ENCODE peak calls at places on chromosomes 2 and 18, in ten cellular contexts. E is A549, L is Peyer's patch, W is prostate gland, U is GM12878, Z is IMR-90, T is uterus, O is gastrocnemius medialis, F is stomach, C is breast epithelium. Q is an unnamed sample.

GRCh38 chr2:189104926-189105325 is 74.6 kb downstream of the COL5A2 start:
- DNase-seq in E (no peak), L (no peak), W (no peak), U (no peak), Z (peak; percentile 58), T (no peak), O (no peak), F (no peak), C (no peak), Q (no peak)

GRCh38 chr2:25365241-25365640 is 23.5 kb upstream of the DNMT3A start:
- DNase-seq in E (no peak), L (no peak), W (no peak), U (no peak), Z (no peak), T (no peak), O (no peak), F (no peak), C (peak; percentile 48), Q (no peak)

GRCh38 chr18:57297306-57297705 is 55.1 kb upstream of the ST8SIA3 start:
- DNase-seq in E (no peak), L (no peak), W (no peak), U (no peak), Z (no peak), T (no peak), O (no peak), F (no peak), C (no peak), Q (no peak)

GRCh38 chr18:27171993-27172392 is 13.1 kb downstream of the CHST9 start:
- DNase-seq in E (no peak), L (no peak), W (no peak), U (no peak), Z (no peak), T (no peak), O (no peak), F (no peak), C (no peak), Q (no peak)

GRCh38 chr2:28753043-28753683 is 1.5 kb downstream of the PPP1CB start:
- DNase-seq in E (peak; percentile 83), L (peak; percentile 43), W (peak; percentile 84), U (no peak), Z (peak; percentile 81), T (peak; percentile 88), O (peak; percentile 44), F (peak; percentile 73), C (peak; percentile 71), Q (peak; percentile 82)

GRCh38 chr2:239145601-239146000 is 255.2 kb downstream of the HDAC4 start:
- DNase-seq in E (no peak), L (no peak), W (no peak), U (no peak), Z (no peak), T (no peak), O (no peak), F (no peak), C (no peak), Q (no peak)

GRCh38 chr2:31383471-31384153 is 30.9 kb downstream of the XDH start:
- DNase-seq in E (peak; percentile 21), L (no peak), W (no peak), U (no peak), Z (peak; percentile 75), T (no peak), O (no peak), F (no peak), C (no peak), Q (no peak)

GRCh38 chr2:213451542-213452256 is 167.4 kb downstream of the SPAG16 start:
- DNase-seq in E (no peak), L (no peak), W (peak; percentile 30), U (no peak), Z (no peak), T (no peak), O (no peak), F (peak; percentile 62), C (no peak), Q (peak; percentile 72)

GRCh38 chr2:232871418-232871834 is 1.4 kb downstream of the SNORC start:
- DNase-seq in E (no peak), L (no peak), W (no peak), U (no peak), Z (no peak), T (no peak), O (no peak), F (no peak), C (no peak), Q (no peak)

GRCh38 chr2:217916504-217917254 is 86.1 kb downstream of the TNS1 start:
- DNase-seq in E (no peak), L (no peak), W (no peak), U (no peak), Z (no peak), T (no peak), O (no peak), F (no peak), C (no peak), Q (no peak)

GRCh38 chr18:32252461-32252860 is 62.6 kb downstream of the MEP1B start:
- DNase-seq in E (no peak), L (no peak), W (no peak), U (no peak), Z (no peak), T (no peak), O (no peak), F (no peak), C (no peak), Q (no peak)

GRCh38 chr2:127778447-127778846 is 32.5 kb downstream of the WDR33 start:
- DNase-seq in E (no peak), L (no peak), W (no peak), U (no peak), Z (no peak), T (no peak), O (no peak), F (no peak), C (no peak), Q (no peak)

GRCh38 chr2:44230378-44230777 is 44.9 kb upstream of the SLC3A1 start:
- DNase-seq in E (peak; percentile 38), L (no peak), W (no peak), U (no peak), Z (no peak), T (no peak), O (no peak), F (no peak), C (no peak), Q (no peak)
- H3K4me1 ChIP-seq in E (peaks cover 61% of the 10 kb centered on the region), L (no peaks in the 10 kb centered on the region), W (no peaks in the 10 kb centered on the region), U (peaks cover 4% of the 10 kb centered on the region), Z (peaks cover 2% of the 10 kb centered on the region), T (no peaks in the 10 kb centered on the region), O (no peaks in the 10 kb centered on the region), F (peaks cover 8% of the 10 kb centered on the region), C (no peaks in the 10 kb centered on the region), Q (no peaks in the 10 kb centered on the region)

GRCh38 chr2:47562548-47562947 is 159.6 kb downstream of the MSH2 start:
- DNase-seq in E (no peak), L (no peak), W (no peak), U (no peak), Z (no peak), T (no peak), O (no peak), F (no peak), C (no peak), Q (no peak)
- TF ChIP-seq POLR2A in E (no peak), L (no peak), W (no peak), U (no peak), Z (no peak), T (no peak), O (no peak), F (no peak), C (no peak), Q (no peak)

DNA sequence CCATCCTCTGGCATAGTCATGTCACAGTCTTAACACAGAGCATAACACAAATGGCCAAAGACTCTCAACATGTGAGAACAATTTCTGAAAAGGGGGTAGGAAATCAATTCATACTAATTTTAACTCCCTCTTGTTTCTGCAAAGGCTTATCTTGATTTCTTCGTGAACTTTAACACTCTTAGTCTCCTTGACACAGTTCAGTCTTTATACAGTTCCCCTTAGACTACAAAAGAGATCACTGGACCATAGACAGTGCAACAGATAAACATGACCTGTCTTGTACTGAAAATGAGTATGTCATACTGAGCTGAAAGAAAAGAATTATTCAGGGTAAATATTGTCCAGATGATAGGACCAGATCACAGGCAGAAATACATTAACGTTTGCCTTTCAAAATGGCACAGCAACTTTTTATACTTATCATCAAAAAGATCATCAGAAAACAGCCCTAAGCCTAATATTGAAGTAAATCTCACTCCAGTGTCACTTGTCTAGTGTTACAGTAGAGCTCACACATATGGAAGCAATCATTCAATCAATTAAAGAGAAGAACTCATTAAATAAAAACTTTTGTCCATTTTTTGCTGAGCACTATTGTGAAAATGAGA is 56.4 kb upstream of the VRK2 start:
- DNase-seq in E (no peak), L (no peak), W (no peak), U (peak; percentile 30), Z (no peak), T (no peak), O (no peak), F (no peak), C (no peak), Q (no peak)
- H3K4me1 ChIP-seq in E (no peaks in the 10 kb centered on the region), L (no peaks in the 10 kb centered on the region), W (no peaks in the 10 kb centered on the region), U (no peaks in the 10 kb centered on the region), Z (no peaks in the 10 kb centered on the region), T (no peaks in the 10 kb centered on the region), O (no peaks in the 10 kb centered on the region), F (no peaks in the 10 kb centered on the region), C (no peaks in the 10 kb centered on the region), Q (no peaks in the 10 kb centered on the region)

DNA sequence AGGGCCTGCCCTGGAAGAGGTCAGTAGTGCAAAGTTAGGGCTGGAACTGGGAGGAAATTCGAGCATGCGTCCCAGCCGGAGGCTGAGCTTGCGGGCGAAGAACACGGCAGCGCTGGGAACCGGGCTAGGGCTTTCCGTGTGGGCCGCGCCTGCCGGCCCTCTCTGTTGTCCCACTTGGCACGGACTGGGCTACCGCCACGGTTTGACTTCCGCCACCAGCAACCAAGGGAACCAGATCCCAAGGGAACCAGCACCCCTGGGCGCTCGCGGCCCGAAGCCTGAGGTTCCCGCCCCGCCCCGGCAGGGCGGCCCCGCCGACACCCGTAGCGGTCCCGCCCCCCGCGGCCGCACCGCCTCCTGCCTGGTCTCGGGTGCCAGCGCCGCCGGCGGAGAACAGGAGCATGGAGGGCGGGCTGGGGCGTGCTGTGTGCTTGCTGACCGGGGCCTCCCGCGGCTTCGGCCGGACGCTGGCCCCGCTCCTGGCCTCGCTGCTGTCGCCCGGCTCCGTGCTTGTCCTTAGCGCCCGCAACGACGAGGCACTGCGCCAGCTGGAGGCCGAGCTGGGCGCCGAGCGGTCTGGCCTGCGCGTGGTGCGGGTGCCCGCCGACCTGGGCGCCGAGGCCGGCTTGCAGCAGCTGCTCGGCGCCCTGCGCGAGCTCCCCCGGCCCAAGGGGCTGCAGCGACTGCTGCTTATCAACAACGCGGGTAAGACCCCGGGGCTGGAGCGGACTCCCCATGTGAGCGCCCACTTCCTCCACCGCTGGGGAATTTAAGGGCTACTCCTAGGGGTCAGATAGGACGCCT is at the start of gene SPR:
- DNase-seq in E (peak; percentile 85), L (peak; percentile 42), W (peak; percentile 74), U (no peak), Z (peak; percentile 40), T (peak; percentile 62), O (peak; percentile 46), F (peak; percentile 90), C (peak; percentile 34), Q (peak; percentile 85)
- TF ChIP-seq POLR2A in E (peak; percentile 95), L (no peak), W (peak; percentile 43), U (no peak), Z (no peak), T (peak; percentile 39), O (no peak), F (no peak), C (no peak), Q (no peak)

GRCh38 chr2:144481109-144481508 is 38.8 kb downstream of the ZEB2 start:
- DNase-seq in E (no peak), L (no peak), W (no peak), U (no peak), Z (no peak), T (no peak), O (no peak), F (no peak), C (no peak), Q (no peak)
- H3K4me1 ChIP-seq in E (peaks cover 5% of the 10 kb centered on the region), L (no peaks in the 10 kb centered on the region), W (no peaks in the 10 kb centered on the region), U (no peaks in the 10 kb centered on the region), Z (peaks cover 20% of the 10 kb centered on the region), T (peaks cover 4% of the 10 kb centered on the region), O (peaks cover 38% of the 10 kb centered on the region), F (peaks cover 60% of the 10 kb centered on the region), C (no peaks in the 10 kb centered on the region), Q (peaks cover 3% of the 10 kb centered on the region)

Q was measured in transverse colon.